ENCODE peak calls at places on chromosomes 11 and 22, in five cellular contexts. K, Q, L, U and G are unnamed samples.

GRCh38 chr22:23850136-23850611 is 7.5 kb upstream of the SLC2A11 start:
- DNase-seq in U (no peak), Q (no peak), K (no peak), L (no peak), G (no peak)

GRCh38 chr22:24235315-24235714 is 9.6 kb downstream of the GGT5 start:
- DNase-seq in U (no peak), L (no peak), Q (no peak), K (no peak), G (no peak)

GRCh38 chr11:36398261-36398953 is 102.3 kb downstream of the PRR5L start:
- DNase-seq in K (peak; percentile 85), U (peak; percentile 94), L (peak; percentile 98), Q (no peak), G (no peak)

GRCh38 chr11:134905966-134906955 is 494.2 kb upstream of the B3GAT1 start:
- DNase-seq in Q (no peak), U (no peak), K (no peak), L (no peak), G (no peak)

GRCh38 chr11:35223429-35223828 is 84.5 kb downstream of the CD44 start:
- DNase-seq in L (no peak), K (no peak), U (no peak), Q (peak; percentile 65), G (no peak)

GRCh38 chr11:7081441-7081840 is 7.4 kb upstream of the RBMXL2 start:
- DNase-seq in L (no peak), U (no peak), Q (no peak), K (no peak), G (no peak)

GRCh38 chr11:95451682-95452081 is 220.7 kb upstream of the SESN3 start:
- DNase-seq in L (no peak), Q (no peak), K (no peak), U (no peak), G (no peak)

GRCh38 chr22:44410396-44411056 is 87.5 kb downstream of the RTL6 start:
- DNase-seq in K (no peak), L (peak; percentile 75), U (no peak), Q (no peak), G (no peak)

GRCh38 chr11:86629070-86629706 is 43.2 kb downstream of the ME3 start:
- DNase-seq in Q (no peak), K (no peak), U (no peak), L (no peak), G (no peak)

GRCh38 chr22:31148953-31149627 is 8.8 kb upstream of the PLA2G3 start:
- DNase-seq in K (peak; percentile 88), U (peak; percentile 76), L (peak; percentile 80), Q (peak; percentile 61), G (peak; percentile 23)

GRCh38 chr11:67023957-67024353 is 1.0 kb downstream of the SYT12 start:
- DNase-seq in L (no peak), U (no peak), Q (no peak), K (no peak), G (no peak)